ENCODE peak calls at places on chromosome 6, in five cellular contexts. C is IMR-90, M is A549, N is GM12878, Y is K562. A is an unnamed sample.

GRCh38 chr6:137873273-137873762 is 6.3 kb downstream of the TNFAIP3 start:
- DNase-seq in C (peak; percentile 92), M (peak; percentile 82), N (peak; percentile 95), Y (no peak), A (no peak)

GRCh38 chr6:41568585-41569384 is 22.6 kb downstream of the FOXP4 start:
- DNase-seq in C (peak; percentile 49), M (peak; percentile 12), N (no peak), Y (no peak), A (no peak)

GRCh38 chr6:37339911-37340638 is 13.7 kb upstream of the RNF8 start:
- DNase-seq in C (peak; percentile 28), M (no peak), N (no peak), Y (no peak), A (no peak)

GRCh38 chr6:166774770-166775169 is 147.7 kb upstream of the RPS6KA2 start:
- DNase-seq in C (no peak), M (no peak), N (no peak), Y (no peak), A (no peak)

GRCh38 chr6:21947751-21948386 is 349.0 kb downstream of the PRL start:
- DNase-seq in C (peak; percentile 62), M (no peak), N (no peak), Y (no peak), A (peak; percentile 31)

GRCh38 chr6:41901882-41902519 is 6.8 kb upstream of the USP49 start:
- DNase-seq in C (peak; percentile 16), M (peak; percentile 52), N (no peak), Y (peak; percentile 73), A (no peak)

GRCh38 chr6:16386056-16386455 is 147.7 kb downstream of the GMPR start:
- DNase-seq in C (no peak), M (no peak), N (no peak), Y (no peak), A (no peak)

GRCh38 chr6:81562169-81562568 is 190.3 kb downstream of the TENT5A start:
- DNase-seq in C (peak; percentile 89), M (peak; percentile 29), N (no peak), Y (no peak), A (no peak)

GRCh38 chr6:169723200-169723909 is 945 bp downstream of the PHF10 start:
- DNase-seq in C (peak; percentile 66), M (peak; percentile 66), N (no peak), Y (peak; percentile 79), A (peak; percentile 81)

GRCh38 chr6:158850807-158851115 is 31.6 kb upstream of the EZR start:
- DNase-seq in C (peak; percentile 28), M (no peak), N (no peak), Y (no peak), A (no peak)

GRCh38 chr6:18119236-18119635 is 3.2 kb downstream of the NHLRC1 start:
- DNase-seq in C (no peak), M (no peak), N (no peak), Y (no peak), A (no peak)

GRCh38 chr6:24683297-24684296 is 16.7 kb downstream of the ACOT13 start:
- DNase-seq in C (no peak), M (no peak), N (no peak), Y (no peak), A (no peak)

GRCh38 chr6:95087394-95088097 is 489.8 kb upstream of the MANEA start:
- DNase-seq in C (peak; percentile 94), M (no peak), N (no peak), Y (no peak), A (peak; percentile 34)

GRCh38 chr6:169424821-169425240 is 171.2 kb upstream of the THBS2 start:
- DNase-seq in C (peak; percentile 53), M (no peak), N (no peak), Y (no peak), A (peak; percentile 69)

GRCh38 chr6:30163918-30164654 is 740 bp downstream of the TRIM15 start:
- DNase-seq in C (no peak), M (no peak), N (no peak), Y (no peak), A (no peak)

GRCh38 chr6:168088161-168089106 is 9.4 kb upstream of the FRMD1 start:
- DNase-seq in C (peak; percentile 74), M (no peak), N (no peak), Y (no peak), A (no peak)

GRCh38 chr6:131958551-131959470 is 7.6 kb upstream of the CCN2 start:
- DNase-seq in C (no peak), M (peak; percentile 66), N (no peak), Y (no peak), A (no peak)

GRCh38 chr6:79913369-79913768 is 34.0 kb downstream of the ELOVL4 start:
- DNase-seq in C (no peak), M (no peak), N (no peak), Y (no peak), A (peak; percentile 12)

GRCh38 chr6:166624275-166624674 is 2.8 kb downstream of the RPS6KA2 start:
- DNase-seq in C (peak; percentile 69), M (no peak), N (no peak), Y (no peak), A (no peak)

GRCh38 chr6:17707371-17707651 is 586 bp upstream of the NUP153 start:
- DNase-seq in C (no peak), M (no peak), N (no peak), Y (no peak), A (no peak)

GRCh38 chr6:46090115-46091079 is 39.4 kb upstream of the ENPP4 start:
- DNase-seq in C (peak; percentile 34), M (peak; percentile 33), N (peak; percentile 17), Y (peak; percentile 67), A (peak; percentile 44)

GRCh38 chr6:72824833-72825232 is 203.0 kb downstream of the KCNQ5 start:
- DNase-seq in C (no peak), M (no peak), N (peak; percentile 3), Y (no peak), A (no peak)

GRCh38 chr6:72826033-72826432 is 204.2 kb downstream of the KCNQ5 start:
- DNase-seq in C (peak; percentile 77), M (no peak), N (no peak), Y (no peak), A (no peak)

GRCh38 chr6:72822691-72823090 is 200.8 kb downstream of the KCNQ5 start:
- DNase-seq in C (no peak), M (no peak), N (no peak), Y (no peak), A (no peak)

GRCh38 chr6:72826744-72827438 is 205.0 kb downstream of the KCNQ5 start:
- DNase-seq in C (peak; percentile 59), M (no peak), N (no peak), Y (no peak), A (no peak)

DNA sequence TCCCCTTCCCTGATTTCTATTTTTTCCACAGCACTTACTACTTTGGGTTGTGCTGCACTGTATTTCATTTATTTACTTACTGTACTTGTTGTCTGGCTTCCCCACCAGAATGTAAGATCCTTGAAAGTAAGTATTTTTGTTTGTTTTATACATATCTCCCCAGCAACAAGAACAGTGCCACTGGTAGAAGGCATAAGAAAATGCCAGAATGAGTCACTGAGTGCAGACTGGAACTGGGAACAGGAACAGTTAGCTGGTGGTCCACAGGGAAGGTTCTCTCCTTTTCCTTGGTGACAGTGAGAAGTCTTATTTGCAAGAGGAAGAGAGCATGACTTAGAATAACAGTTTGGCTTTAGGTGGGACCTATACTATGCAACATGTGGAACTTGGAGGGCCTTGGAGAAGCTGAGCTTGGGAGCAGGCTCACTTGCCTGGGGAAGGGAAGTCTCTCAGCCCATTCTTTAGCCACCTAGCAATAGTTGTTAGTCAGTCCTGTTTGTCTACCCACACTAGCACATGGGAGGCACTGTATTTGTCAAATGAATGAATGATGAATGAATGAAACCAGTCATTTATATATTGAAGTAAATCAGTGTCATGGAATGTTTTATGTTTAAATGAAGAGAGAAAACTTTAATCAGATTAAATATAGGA is 203.5 kb downstream of the KCNQ5 start:
- DNase-seq in C (peak; percentile 69), M (peak; percentile 32), N (peak; percentile 1), Y (no peak), A (no peak)
- TF ChIP-seq RCOR1 in C (no peak), M (no peak), N (no peak), Y (no peak), A (no peak)

GRCh38 chr6:56808871-56809359 is 146.0 kb upstream of the BEND6 start:
- DNase-seq in C (peak; percentile 73), M (peak; percentile 80), N (no peak), Y (no peak), A (no peak)
- TF ChIP-seq RCOR1 in C (no peak), M (no peak), N (no peak), Y (no peak), A (no peak)

GRCh38 chr6:35948725-35949124 is 27.8 kb upstream of the SRPK1 start:
- DNase-seq in C (peak; percentile 12), M (peak; percentile 38), N (no peak), Y (no peak), A (no peak)

GRCh38 chr6:35955521-35955920 is 34.6 kb upstream of the SRPK1 start:
- DNase-seq in C (no peak), M (no peak), N (no peak), Y (no peak), A (no peak)

GRCh38 chr6:35955071-35955470 is 34.2 kb upstream of the SRPK1 start:
- DNase-seq in C (peak; percentile 64), M (no peak), N (no peak), Y (no peak), A (no peak)

GRCh38 chr6:35955970-35956369 is 35.1 kb upstream of the SRPK1 start:
- DNase-seq in C (no peak), M (no peak), N (no peak), Y (no peak), A (no peak)

DNA sequence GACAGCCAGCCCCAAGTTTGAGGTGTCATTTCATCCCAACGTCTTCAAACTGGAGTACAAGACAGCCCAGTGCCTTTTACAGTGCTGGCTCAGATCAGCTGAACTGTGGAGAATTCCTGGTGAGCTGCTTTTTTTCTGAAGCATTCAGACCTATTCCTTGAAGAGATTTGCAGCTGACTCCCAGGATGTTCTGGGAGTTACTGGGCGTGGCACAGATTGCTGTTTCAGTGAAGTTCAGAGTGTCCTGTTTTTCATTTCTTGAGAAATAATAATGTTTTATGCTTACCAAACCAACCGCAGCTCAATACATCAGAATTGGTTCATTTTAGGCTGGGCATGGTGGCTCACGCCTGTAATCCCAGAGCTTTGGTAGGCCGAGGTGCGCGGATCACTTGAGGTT is 33.4 kb upstream of the SRPK1 start:
- DNase-seq in C (peak; percentile 27), M (no peak), N (no peak), Y (no peak), A (no peak)
- TF ChIP-seq RCOR1 in C (no peak), M (no peak), N (no peak), Y (no peak), A (no peak)

GRCh38 chr6:128599036-128599435 is 78.6 kb upstream of the PTPRK start:
- DNase-seq in C (no peak), M (no peak), N (no peak), Y (no peak), A (no peak)

GRCh38 chr6:128598561-128598960 is 78.2 kb upstream of the PTPRK start:
- DNase-seq in C (no peak), M (no peak), N (no peak), Y (no peak), A (no peak)

GRCh38 chr6:128597004-128597403 is 76.6 kb upstream of the PTPRK start:
- DNase-seq in C (no peak), M (no peak), N (no peak), Y (no peak), A (no peak)

GRCh38 chr6:128600397-128600951 is 80.1 kb upstream of the PTPRK start:
- DNase-seq in C (peak; percentile 95), M (peak; percentile 4), N (peak; percentile 11), Y (no peak), A (peak; percentile 6)

DNA sequence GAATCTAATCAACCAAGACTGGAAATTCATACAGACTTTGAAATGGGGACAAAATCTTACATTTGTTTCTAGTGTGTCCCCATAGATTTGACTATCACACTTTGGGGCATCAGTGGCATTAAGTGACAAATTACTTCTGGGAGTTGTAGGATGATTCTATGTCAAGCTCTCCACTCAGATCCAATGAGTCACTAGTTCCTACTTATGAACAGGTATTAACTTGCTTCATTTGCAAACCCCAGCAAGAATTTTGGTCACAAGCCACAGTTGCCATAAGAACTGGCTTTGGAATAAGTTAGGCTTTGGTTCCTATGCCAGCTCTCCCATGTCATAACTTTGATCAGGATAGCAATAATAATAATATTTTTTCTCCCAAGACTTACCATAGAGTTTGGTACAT is 77.6 kb upstream of the PTPRK start:
- DNase-seq in C (no peak), M (no peak), N (no peak), Y (no peak), A (no peak)
- TF ChIP-seq RCOR1 in C (no peak), M (no peak), N (no peak), Y (no peak), A (no peak)

A was measured in SK-N-SH.